ENCODE peak calls at places on chromosomes 6 and 20, in six cellular contexts. One of them, this sample, is unnamed.

GRCh38 chr20:34945315-34946077 is 10.1 kb downstream of the GSS start:
- DNase-seq in HT1080: no peak
- DNase-seq in MCF 10A: peak; percentile 77
- DNase-seq in effector memory CD4-positive, alpha-beta T cell: no peak
- DNase-seq in NCI-H1092 treated with DMSO at 0.1 percent for 48 hours: no peak
- DNase-seq in CD8-positive, alpha-beta T cell: no peak
- DNase-seq in this sample: no peak

GRCh38 chr6:35302604-35303218 is 5.1 kb downstream of the DEF6 start:
- DNase-seq in HT1080: peak; percentile 59
- DNase-seq in MCF 10A: peak; percentile 63
- DNase-seq in effector memory CD4-positive, alpha-beta T cell: peak; percentile 84
- DNase-seq in NCI-H1092 treated with DMSO at 0.1 percent for 48 hours: no peak
- DNase-seq in CD8-positive, alpha-beta T cell: peak; percentile 72
- DNase-seq in this sample: no peak

GRCh38 chr20:62481441-62482135 is 5.8 kb upstream of the GATA5 start:
- DNase-seq in HT1080: no peak
- DNase-seq in MCF 10A: no peak
- DNase-seq in effector memory CD4-positive, alpha-beta T cell: no peak
- DNase-seq in NCI-H1092 treated with DMSO at 0.1 percent for 48 hours: no peak
- DNase-seq in CD8-positive, alpha-beta T cell: no peak
- DNase-seq in this sample: no peak

GRCh38 chr6:166911248-166911677 is 45.1 kb downstream of the RNASET2 start:
- DNase-seq in HT1080: no peak
- DNase-seq in MCF 10A: no peak
- DNase-seq in effector memory CD4-positive, alpha-beta T cell: no peak
- DNase-seq in NCI-H1092 treated with DMSO at 0.1 percent for 48 hours: no peak
- DNase-seq in CD8-positive, alpha-beta T cell: no peak
- DNase-seq in this sample: no peak

GRCh38 chr20:35837577-35838195 is 65.9 kb downstream of the PHF20 start:
- DNase-seq in HT1080: no peak
- DNase-seq in MCF 10A: no peak
- DNase-seq in effector memory CD4-positive, alpha-beta T cell: no peak
- DNase-seq in NCI-H1092 treated with DMSO at 0.1 percent for 48 hours: no peak
- DNase-seq in CD8-positive, alpha-beta T cell: no peak
- DNase-seq in this sample: no peak

GRCh38 chr6:156013155-156013554 is 557.5 kb upstream of the NOX3 start:
- DNase-seq in HT1080: no peak
- DNase-seq in MCF 10A: no peak
- DNase-seq in effector memory CD4-positive, alpha-beta T cell: no peak
- DNase-seq in NCI-H1092 treated with DMSO at 0.1 percent for 48 hours: no peak
- DNase-seq in CD8-positive, alpha-beta T cell: no peak
- DNase-seq in this sample: no peak

GRCh38 chr6:8059129-8059528 is 5.1 kb downstream of the BLOC1S5 start:
- DNase-seq in HT1080: no peak
- DNase-seq in MCF 10A: peak; percentile 16
- DNase-seq in effector memory CD4-positive, alpha-beta T cell: no peak
- DNase-seq in NCI-H1092 treated with DMSO at 0.1 percent for 48 hours: no peak
- DNase-seq in CD8-positive, alpha-beta T cell: no peak
- DNase-seq in this sample: no peak

GRCh38 chr20:11891827-11892521 is 25.7 kb upstream of the BTBD3 start:
- DNase-seq in HT1080: peak; percentile 73
- DNase-seq in MCF 10A: peak; percentile 83
- DNase-seq in effector memory CD4-positive, alpha-beta T cell: no peak
- DNase-seq in NCI-H1092 treated with DMSO at 0.1 percent for 48 hours: peak; percentile 40
- DNase-seq in CD8-positive, alpha-beta T cell: no peak
- DNase-seq in this sample: peak; percentile 16

GRCh38 chr6:119224095-119224701 is 125.4 kb downstream of the MAN1A1 start:
- DNase-seq in HT1080: no peak
- DNase-seq in MCF 10A: no peak
- DNase-seq in effector memory CD4-positive, alpha-beta T cell: no peak
- DNase-seq in NCI-H1092 treated with DMSO at 0.1 percent for 48 hours: peak; percentile 29
- DNase-seq in CD8-positive, alpha-beta T cell: no peak
- DNase-seq in this sample: no peak

GRCh38 chr6:18034798-18035202 is 47.4 kb upstream of the KIF13A start:
- DNase-seq in HT1080: peak; percentile 8
- DNase-seq in MCF 10A: no peak
- DNase-seq in effector memory CD4-positive, alpha-beta T cell: no peak
- DNase-seq in NCI-H1092 treated with DMSO at 0.1 percent for 48 hours: no peak
- DNase-seq in CD8-positive, alpha-beta T cell: no peak
- DNase-seq in this sample: no peak

GRCh38 chr6:43878823-43879495 is 108.9 kb downstream of the VEGFA start:
- DNase-seq in HT1080: no peak
- DNase-seq in MCF 10A: peak; percentile 18
- DNase-seq in effector memory CD4-positive, alpha-beta T cell: no peak
- DNase-seq in NCI-H1092 treated with DMSO at 0.1 percent for 48 hours: peak; percentile 22
- DNase-seq in CD8-positive, alpha-beta T cell: no peak
- DNase-seq in this sample: no peak

GRCh38 chr6:39879535-39879934 is 54.7 kb downstream of the MOCS1 start:
- DNase-seq in HT1080: no peak
- DNase-seq in MCF 10A: no peak
- DNase-seq in effector memory CD4-positive, alpha-beta T cell: no peak
- DNase-seq in NCI-H1092 treated with DMSO at 0.1 percent for 48 hours: no peak
- DNase-seq in CD8-positive, alpha-beta T cell: no peak
- DNase-seq in this sample: no peak

GRCh38 chr20:23092409-23092756 is 6.3 kb upstream of the CD93 start:
- DNase-seq in HT1080: no peak
- DNase-seq in MCF 10A: no peak
- DNase-seq in effector memory CD4-positive, alpha-beta T cell: no peak
- DNase-seq in NCI-H1092 treated with DMSO at 0.1 percent for 48 hours: peak; percentile 54
- DNase-seq in CD8-positive, alpha-beta T cell: no peak
- DNase-seq in this sample: no peak

GRCh38 chr20:57133926-57134650 is 132.4 kb downstream of the BMP7 start:
- DNase-seq in HT1080: no peak
- DNase-seq in MCF 10A: no peak
- DNase-seq in effector memory CD4-positive, alpha-beta T cell: no peak
- DNase-seq in NCI-H1092 treated with DMSO at 0.1 percent for 48 hours: no peak
- DNase-seq in CD8-positive, alpha-beta T cell: no peak
- DNase-seq in this sample: no peak

GRCh38 chr6:150448221-150448620 is 79.4 kb downstream of the IYD start:
- DNase-seq in HT1080: no peak
- DNase-seq in MCF 10A: peak; percentile 39
- DNase-seq in effector memory CD4-positive, alpha-beta T cell: no peak
- DNase-seq in NCI-H1092 treated with DMSO at 0.1 percent for 48 hours: no peak
- DNase-seq in CD8-positive, alpha-beta T cell: no peak
- DNase-seq in this sample: no peak

GRCh38 chr20:58982406-58983114 is 1.5 kb downstream of the NELFCD start:
- DNase-seq in HT1080: no peak
- DNase-seq in MCF 10A: no peak
- DNase-seq in effector memory CD4-positive, alpha-beta T cell: no peak
- DNase-seq in NCI-H1092 treated with DMSO at 0.1 percent for 48 hours: no peak
- DNase-seq in CD8-positive, alpha-beta T cell: no peak
- DNase-seq in this sample: no peak

GRCh38 chr6:45698046-45698445 is 317.6 kb downstream of the CLIC5 start:
- DNase-seq in HT1080: no peak
- DNase-seq in MCF 10A: no peak
- DNase-seq in effector memory CD4-positive, alpha-beta T cell: no peak
- DNase-seq in NCI-H1092 treated with DMSO at 0.1 percent for 48 hours: no peak
- DNase-seq in CD8-positive, alpha-beta T cell: no peak
- DNase-seq in this sample: no peak

GRCh38 chr6:106490030-106490429 is 129.5 kb downstream of the CRYBG1 start:
- DNase-seq in HT1080: no peak
- DNase-seq in MCF 10A: peak; percentile 24
- DNase-seq in effector memory CD4-positive, alpha-beta T cell: no peak
- DNase-seq in NCI-H1092 treated with DMSO at 0.1 percent for 48 hours: no peak
- DNase-seq in CD8-positive, alpha-beta T cell: no peak
- DNase-seq in this sample: no peak

GRCh38 chr20:24789877-24790276 is 159.2 kb upstream of the CST7 start:
- DNase-seq in HT1080: no peak
- DNase-seq in MCF 10A: no peak
- DNase-seq in effector memory CD4-positive, alpha-beta T cell: no peak
- DNase-seq in NCI-H1092 treated with DMSO at 0.1 percent for 48 hours: no peak
- DNase-seq in CD8-positive, alpha-beta T cell: no peak
- DNase-seq in this sample: no peak

GRCh38 chr20:59598625-59599310 is 5.6 kb upstream of the PHACTR3 start:
- DNase-seq in HT1080: peak; percentile 13
- DNase-seq in MCF 10A: peak; percentile 53
- DNase-seq in effector memory CD4-positive, alpha-beta T cell: no peak
- DNase-seq in NCI-H1092 treated with DMSO at 0.1 percent for 48 hours: peak; percentile 14
- DNase-seq in CD8-positive, alpha-beta T cell: no peak
- DNase-seq in this sample: no peak

GRCh38 chr20:33076662-33077398 is 2.6 kb upstream of the BPIFB4 start:
- DNase-seq in HT1080: peak; percentile 28
- DNase-seq in MCF 10A: peak; percentile 27
- DNase-seq in effector memory CD4-positive, alpha-beta T cell: no peak
- DNase-seq in NCI-H1092 treated with DMSO at 0.1 percent for 48 hours: no peak
- DNase-seq in CD8-positive, alpha-beta T cell: no peak
- DNase-seq in this sample: no peak

GRCh38 chr6:37628611-37629320 is 68.9 kb downstream of the MDGA1 start:
- DNase-seq in HT1080: peak; percentile 56
- DNase-seq in MCF 10A: no peak
- DNase-seq in effector memory CD4-positive, alpha-beta T cell: no peak
- DNase-seq in NCI-H1092 treated with DMSO at 0.1 percent for 48 hours: no peak
- DNase-seq in CD8-positive, alpha-beta T cell: no peak
- DNase-seq in this sample: no peak

GRCh38 chr6:144460224-144461095 is 175.3 kb downstream of the UTRN start:
- DNase-seq in HT1080: no peak
- DNase-seq in MCF 10A: no peak
- DNase-seq in effector memory CD4-positive, alpha-beta T cell: no peak
- DNase-seq in NCI-H1092 treated with DMSO at 0.1 percent for 48 hours: no peak
- DNase-seq in CD8-positive, alpha-beta T cell: no peak
- DNase-seq in this sample: no peak

GRCh38 chr6:166483556-166484250 is 101.0 kb upstream of the MPC1 start:
- DNase-seq in HT1080: no peak
- DNase-seq in MCF 10A: no peak
- DNase-seq in effector memory CD4-positive, alpha-beta T cell: no peak
- DNase-seq in NCI-H1092 treated with DMSO at 0.1 percent for 48 hours: no peak
- DNase-seq in CD8-positive, alpha-beta T cell: no peak
- DNase-seq in this sample: no peak

GRCh38 chr6:7916959-7917358 is 6.4 kb upstream of the TXNDC5 start:
- DNase-seq in HT1080: no peak
- DNase-seq in MCF 10A: no peak
- DNase-seq in effector memory CD4-positive, alpha-beta T cell: no peak
- DNase-seq in NCI-H1092 treated with DMSO at 0.1 percent for 48 hours: no peak
- DNase-seq in CD8-positive, alpha-beta T cell: no peak
- DNase-seq in this sample: no peak

GRCh38 chr6:7818480-7819165 is 92.0 kb downstream of the TXNDC5 start:
- DNase-seq in HT1080: no peak
- DNase-seq in MCF 10A: no peak
- DNase-seq in effector memory CD4-positive, alpha-beta T cell: no peak
- DNase-seq in NCI-H1092 treated with DMSO at 0.1 percent for 48 hours: no peak
- DNase-seq in CD8-positive, alpha-beta T cell: no peak
- DNase-seq in this sample: no peak

GRCh38 chr6:135254471-135254870 is 73.4 kb downstream of the MYB start:
- DNase-seq in HT1080: no peak
- DNase-seq in MCF 10A: no peak
- DNase-seq in effector memory CD4-positive, alpha-beta T cell: no peak
- DNase-seq in NCI-H1092 treated with DMSO at 0.1 percent for 48 hours: no peak
- DNase-seq in CD8-positive, alpha-beta T cell: no peak
- DNase-seq in this sample: no peak

GRCh38 chr20:63265891-63266515 is 6.6 kb upstream of the ARFGAP1 start:
- DNase-seq in HT1080: no peak
- DNase-seq in MCF 10A: no peak
- DNase-seq in effector memory CD4-positive, alpha-beta T cell: no peak
- DNase-seq in NCI-H1092 treated with DMSO at 0.1 percent for 48 hours: no peak
- DNase-seq in CD8-positive, alpha-beta T cell: no peak
- DNase-seq in this sample: no peak

This sample was measured in GOT3.